ENCODE peak calls at places on chromosomes 7 and 10, in six cellular contexts. N is suprapubic skin; U is RKO; A is T-helper 17 cell; F is pulmonary artery endothelial cell; I is stimulated activated CD8-positive, alpha-beta memory T cell treated with anti-CD3 and anti-CD28 coated beads, Interleukin-7, amount 100 ng/mL, for 4 hours. W is an unnamed sample.

GRCh38 chr7:73704640-73705550 is 14.6 kb downstream of the STX1A start:
- DNase-seq in N (no peak), U (no peak), A (no peak), F (no peak), I (no peak), W (no peak)

GRCh38 chr10:118408145-118408544 is 66.0 kb upstream of the FAM204A start:
- DNase-seq in N (no peak), U (no peak), A (no peak), F (no peak), I (no peak), W (no peak)

GRCh38 chr10:58755688-58756087 is 243.0 kb downstream of the BICC1 start:
- DNase-seq in N (no peak), U (no peak), A (no peak), F (no peak), I (no peak), W (no peak)

GRCh38 chr10:126908225-126908624 is 3.0 kb downstream of the DOCK1 start:
- DNase-seq in N (peak), U (no peak), A (no peak), F (no peak), I (no peak), W (no peak)

GRCh38 chr7:127474457-127474856 is 81.9 kb upstream of the ZNF800 start:
- DNase-seq in N (no peak), U (peak), A (no peak), F (no peak), I (no peak), W (no peak)

GRCh38 chr7:2943851-2944601 is 99.6 kb downstream of the CARD11 start:
- DNase-seq in N (peak), U (no peak), A (no peak), F (no peak), I (no peak), W (no peak)

GRCh38 chr7:6164491-6164890 is 107.9 kb downstream of the CYTH3 start:
- DNase-seq in N (no peak), U (no peak), A (no peak), F (no peak), I (no peak), W (no peak)

GRCh38 chr7:34622771-34623250 is 35.2 kb upstream of the NPSR1 start:
- DNase-seq in N (no peak), U (no peak), A (no peak), F (no peak), I (no peak), W (no peak)

GRCh38 chr10:102752934-102753664 is 9.4 kb downstream of the WBP1L start:
- DNase-seq in N (no peak), U (peak), A (no peak), F (peak), I (no peak), W (no peak)

GRCh38 chr7:49643321-49643720 is 130.1 kb upstream of the VWC2 start:
- DNase-seq in N (no peak), U (no peak), A (no peak), F (no peak), I (no peak), W (no peak)

GRCh38 chr7:69334706-69335105 is 263.6 kb upstream of the AUTS2 start:
- DNase-seq in N (no peak), U (no peak), A (no peak), F (no peak), I (no peak), W (no peak)

GRCh38 chr7:92634924-92635519 is 44.8 kb upstream of the FAM133B start:
- DNase-seq in N (no peak), U (peak), A (no peak), F (peak), I (no peak), W (no peak)

GRCh38 chr10:15265076-15265475 is 96.6 kb upstream of the NMT2 start:
- DNase-seq in N (no peak), U (no peak), A (no peak), F (no peak), I (no peak), W (no peak)

GRCh38 chr7:131688738-131689661 is 132.6 kb upstream of the PODXL start:
- DNase-seq in N (no peak), U (peak), A (peak), F (no peak), I (peak), W (peak)

GRCh38 chr7:157377436-157378124 is 40.8 kb downstream of the DNAJB6 start:
- DNase-seq in N (no peak), U (no peak), A (no peak), F (no peak), I (no peak), W (no peak)

GRCh38 chr10:57741751-57742150 is 525.9 kb downstream of the IPMK start:
- DNase-seq in N (no peak), U (no peak), A (no peak), F (no peak), I (no peak), W (no peak)

GRCh38 chr10:5423774-5424173 is 11.4 kb downstream of the NET1 start:
- DNase-seq in N (no peak), U (no peak), A (no peak), F (no peak), I (no peak), W (no peak)

GRCh38 chr7:11294965-11295364 is 321.3 kb downstream of the PHF14 start:
- DNase-seq in N (no peak), U (no peak), A (no peak), F (no peak), I (no peak), W (no peak)

GRCh38 chr10:62183442-62183841 is 85.2 kb downstream of the RTKN2 start:
- DNase-seq in N (no peak), U (no peak), A (peak), F (no peak), I (peak), W (no peak)

GRCh38 chr10:46992794-46993552 is 81.7 kb downstream of the PTPN20 start:
- DNase-seq in N (peak), U (peak), A (no peak), F (no peak), I (no peak), W (no peak)

GRCh38 chr10:75616874-75617478 is 185.6 kb downstream of the LRMDA start:
- DNase-seq in N (no peak), U (no peak), A (no peak), F (no peak), I (no peak), W (no peak)

GRCh38 chr10:58511765-58512469 is 755 bp upstream of the BICC1 start:
- DNase-seq in N (peak), U (no peak), A (no peak), F (no peak), I (no peak), W (no peak)

W was measured in stomach.